ENCODE peak calls at places on chromosomes 1 and 21, in eight cellular contexts. Y is GM12865, I is cardiac muscle cell, K is left ventricle myocardium inferior, X is mucosa of descending colon, R is body of pancreas, Z is osteoblast, J is right lobe of liver. S is an unnamed sample.

GRCh38 chr1:156659994-156660751 is 17.0 kb downstream of the NES start:
- DNase-seq in Y (peak), I (peak), K (peak), X (peak), R (peak), Z (peak), J (peak), S (peak)

GRCh38 chr1:95197616-95198252 is 36.3 kb upstream of the RWDD3 start:
- DNase-seq in Y (no peak), I (peak), K (no peak), X (no peak), R (no peak), Z (no peak), J (no peak), S (no peak)

GRCh38 chr1:159826436-159827101 is at the start of gene SLAMF8:
- DNase-seq in Y (peak), I (peak), K (peak), X (peak), R (no peak), Z (no peak), J (peak), S (no peak)

GRCh38 chr1:54037476-54037875 is 15.5 kb downstream of the TMEM59 start:
- DNase-seq in Y (no peak), I (peak), K (no peak), X (no peak), R (no peak), Z (no peak), J (no peak), S (no peak)

GRCh38 chr1:209675567-209676154 is 449 bp downstream of the G0S2 start:
- DNase-seq in Y (no peak), I (peak), K (peak), X (peak), R (peak), Z (peak), J (peak), S (peak)

GRCh38 chr1:1858382-1859086 is 32.4 kb downstream of the GNB1 start:
- DNase-seq in Y (no peak), I (peak), K (peak), X (peak), R (peak), Z (peak), J (peak), S (peak)

GRCh38 chr1:151370211-151370911 is 2.1 kb downstream of the SELENBP1 start:
- DNase-seq in Y (no peak), I (peak), K (peak), X (no peak), R (no peak), Z (peak), J (no peak), S (peak)

GRCh38 chr1:227764019-227764391 is 28.8 kb downstream of the SNAP47 start:
- DNase-seq in Y (no peak), I (no peak), K (no peak), X (no peak), R (no peak), Z (peak), J (no peak), S (no peak)

GRCh38 chr21:42063206-42063577 is 7.9 kb upstream of the UMODL1 start:
- DNase-seq in Y (peak), I (no peak), K (no peak), X (peak), R (peak), Z (peak), J (no peak), S (peak)

GRCh38 chr21:31730687-31731111 is 1.2 kb downstream of the SCAF4 start:
- DNase-seq in Y (peak), I (no peak), K (no peak), X (no peak), R (peak), Z (peak), J (peak), S (no peak)

GRCh38 chr1:40057310-40058030 is 16.9 kb downstream of the CAP1 start:
- DNase-seq in Y (no peak), I (peak), K (no peak), X (no peak), R (no peak), Z (no peak), J (no peak), S (no peak)
- H3K4me3 ChIP-seq in Y (no peak), I (no peak), K (no peak), X (no peak), R (no peak), Z (no peak), J (no peak), S (no peak)

GRCh38 chr1:20344738-20345137 is 54.1 kb downstream of the VWA5B1 start:
- DNase-seq in Y (no peak), I (no peak), K (no peak), X (no peak), R (no peak), Z (peak), J (no peak), S (no peak)

GRCh38 chr1:20339811-20340457 is 49.3 kb downstream of the VWA5B1 start:
- DNase-seq in Y (no peak), I (no peak), K (no peak), X (no peak), R (no peak), Z (peak), J (no peak), S (peak)

GRCh38 chr1:20343149-20343936 is 52.7 kb downstream of the VWA5B1 start:
- DNase-seq in Y (no peak), I (no peak), K (peak), X (no peak), R (no peak), Z (peak), J (no peak), S (peak)

GRCh38 chr1:20343937-20344302 is 53.2 kb downstream of the VWA5B1 start:
- DNase-seq in Y (no peak), I (no peak), K (no peak), X (no peak), R (no peak), Z (no peak), J (no peak), S (no peak)

DNA sequence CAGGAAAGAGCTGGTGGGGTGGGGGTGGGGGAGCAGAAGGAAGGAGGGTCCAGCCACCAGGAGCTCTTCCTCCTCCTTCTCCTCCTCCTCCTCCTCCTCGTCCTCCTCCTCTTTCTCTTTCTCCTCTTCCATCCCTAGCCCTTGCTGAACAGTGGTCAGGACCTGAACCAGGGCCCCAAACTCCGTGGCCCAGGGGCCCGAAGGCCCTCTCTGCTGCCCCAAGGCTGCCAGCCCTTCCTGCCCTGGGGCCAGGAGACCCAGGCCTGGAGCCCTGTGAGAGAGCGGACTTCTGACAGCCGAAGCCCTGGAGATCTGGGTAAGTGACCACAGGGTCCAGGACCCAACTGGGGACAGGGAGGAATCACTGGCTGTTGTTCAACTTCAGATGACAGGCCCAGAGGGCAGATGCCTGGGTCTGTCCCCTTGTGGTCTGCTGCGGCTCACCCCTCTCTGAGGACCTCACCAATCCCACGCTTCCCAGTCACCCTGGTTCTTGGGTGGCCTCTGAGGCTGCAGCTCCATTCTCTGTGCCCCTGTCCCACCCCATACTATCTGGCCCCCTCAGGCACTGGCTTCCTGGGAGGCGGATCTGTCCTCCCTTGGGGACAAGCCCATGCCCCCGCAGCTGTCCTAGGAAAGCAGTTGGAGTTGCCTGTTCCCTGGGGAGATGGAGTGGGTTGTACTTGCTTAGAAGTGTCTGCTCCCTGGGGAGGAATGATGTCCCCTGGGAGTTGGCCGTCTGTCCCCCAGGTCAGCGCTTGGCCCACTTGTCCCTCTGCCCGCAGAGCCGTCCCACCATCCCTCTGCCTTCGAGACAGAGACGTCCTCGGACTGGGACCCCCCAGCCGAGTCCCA is 51.8 kb downstream of the VWA5B1 start:
- DNase-seq in Y (no peak), I (no peak), K (no peak), X (no peak), R (no peak), Z (peak), J (no peak), S (peak)
- H3K4me3 ChIP-seq in Y (no peak), I (peak), K (peak), X (no peak), R (no peak), Z (no peak), J (no peak), S (no peak)

GRCh38 chr1:203508463-203508862 is 14.5 kb downstream of the OPTC start:
- DNase-seq in Y (no peak), I (no peak), K (peak), X (no peak), R (no peak), Z (no peak), J (no peak), S (no peak)

GRCh38 chr1:203511513-203511912 is 17.6 kb downstream of the OPTC start:
- DNase-seq in Y (no peak), I (no peak), K (no peak), X (no peak), R (no peak), Z (no peak), J (no peak), S (no peak)

GRCh38 chr1:203517426-203517974 is 23.5 kb downstream of the OPTC start:
- DNase-seq in Y (no peak), I (no peak), K (no peak), X (no peak), R (no peak), Z (no peak), J (no peak), S (no peak)

GRCh38 chr1:203516906-203517305 is 23.0 kb downstream of the OPTC start:
- DNase-seq in Y (no peak), I (no peak), K (no peak), X (no peak), R (no peak), Z (no peak), J (no peak), S (no peak)

DNA sequence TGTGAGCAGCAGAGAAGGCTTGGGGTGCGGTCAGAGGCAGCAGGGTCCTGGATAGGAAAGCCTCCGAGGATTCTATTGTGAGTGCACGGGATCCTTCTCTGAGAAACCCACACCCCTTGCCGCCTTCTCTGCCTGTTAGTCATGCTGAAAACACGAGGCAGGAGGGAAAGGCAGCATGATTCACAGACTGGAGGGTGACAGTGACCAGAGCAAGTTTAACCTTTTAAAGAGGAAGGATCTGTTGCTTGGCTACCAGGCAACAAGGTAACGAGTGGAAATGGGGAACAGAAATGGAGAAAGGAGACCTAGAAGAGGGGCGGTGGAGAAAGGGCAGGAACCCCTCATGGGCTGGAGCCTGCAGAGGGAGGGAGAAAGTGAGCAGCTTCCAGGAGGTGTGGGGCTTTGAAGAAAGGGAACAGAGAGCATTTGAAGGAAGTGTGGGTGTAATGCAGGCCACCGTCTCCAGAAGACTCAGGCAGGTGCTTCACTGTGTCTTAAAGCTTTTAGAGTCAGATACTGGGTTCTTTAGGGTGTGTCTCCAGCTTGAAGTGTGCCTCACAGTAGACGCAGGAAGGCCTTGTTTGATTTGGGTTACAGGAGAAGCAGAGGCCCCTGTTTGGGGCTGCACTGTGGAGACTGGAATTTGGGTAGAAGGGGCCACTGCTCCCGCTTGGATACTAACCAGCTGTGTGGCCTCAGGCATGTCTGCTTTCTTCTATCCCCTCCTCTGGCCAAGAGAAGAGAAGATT is 19.1 kb downstream of the OPTC start:
- DNase-seq in Y (peak), I (peak), K (no peak), X (no peak), R (no peak), Z (peak), J (no peak), S (no peak)
- H3K4me3 ChIP-seq in Y (no peak), I (no peak), K (no peak), X (no peak), R (no peak), Z (peak), J (no peak), S (no peak)

GRCh38 chr21:37408464-37409193 is 42.1 kb downstream of the DYRK1A start:
- DNase-seq in Y (no peak), I (no peak), K (no peak), X (no peak), R (no peak), Z (no peak), J (no peak), S (no peak)
- H3K4me3 ChIP-seq in Y (no peak), I (no peak), K (no peak), X (no peak), R (no peak), Z (no peak), J (no peak), S (no peak)

GRCh38 chr1:203799157-203799556 is 3.7 kb downstream of the ZBED6 start:
- DNase-seq in Y (no peak), I (no peak), K (no peak), X (no peak), R (no peak), Z (no peak), J (no peak), S (no peak)

GRCh38 chr1:203795382-203796222 is at the start of the genes ZBED6 and ZC3H11A:
- DNase-seq in Y (peak), I (peak), K (peak), X (peak), R (peak), Z (peak), J (peak), S (peak)

GRCh38 chr1:203796223-203796747 is 862 bp downstream of the ZBED6 start:
- DNase-seq in Y (peak), I (peak), K (no peak), X (no peak), R (peak), Z (peak), J (peak), S (no peak)

GRCh38 chr1:203797948-203798347 is 2.5 kb downstream of the ZBED6 start:
- DNase-seq in Y (no peak), I (no peak), K (no peak), X (no peak), R (peak), Z (no peak), J (no peak), S (no peak)

GRCh38 chr1:203797216-203797615 is 1.8 kb downstream of the ZBED6 start:
- DNase-seq in Y (no peak), I (no peak), K (no peak), X (no peak), R (no peak), Z (no peak), J (no peak), S (no peak)
- H3K4me3 ChIP-seq in Y (peak), I (peak), K (peak), X (no peak), R (no peak), Z (peak), J (peak), S (peak)

DNA sequence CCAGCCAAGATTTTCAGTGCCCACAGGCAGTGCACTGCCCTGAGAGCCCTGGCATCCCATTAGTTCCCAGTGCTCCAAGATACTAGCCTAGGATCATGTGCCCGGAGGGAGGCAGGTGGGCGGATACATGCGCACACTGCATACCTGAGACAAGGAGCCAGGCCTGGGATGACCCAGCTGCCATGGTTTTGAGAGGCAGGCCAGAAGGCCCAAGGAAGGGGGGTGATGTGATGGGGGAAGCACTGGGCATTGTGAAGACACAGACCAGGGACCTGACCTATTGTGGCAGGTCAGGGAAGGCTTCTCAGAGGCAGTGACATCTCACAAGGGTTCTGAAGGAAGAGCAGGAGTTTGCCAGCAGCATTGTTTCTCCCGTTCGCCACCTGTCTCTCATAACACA is 3.6 kb downstream of the ZC3H12A start:
- DNase-seq in Y (peak), I (no peak), K (no peak), X (peak), R (peak), Z (peak), J (no peak), S (peak)
- H3K4me3 ChIP-seq in Y (peak), I (no peak), K (peak), X (no peak), R (no peak), Z (peak), J (peak), S (peak)